ENCODE peak calls at places on chromosomes 5 and 9, in ten cellular contexts. O is kidney glomerular epithelial cell, I is T-helper 2 cell, F is Karpas-422, J is T-helper 1 cell, Q is NCI-H524, W is HEK293T, S is T-helper 9 cell, M is cardiac fibroblast, X is activated gamma-delta T cell treated with Interleukin-2 at 50 U/mL for 16 hours. D is an unnamed sample.
A peak's percentile ranks its signal among the peaks of the same experiment; 100 is the strongest.

GRCh38 chr9:21505425-21506179 is 23.5 kb upstream of the IFNE start:
- DNase-seq in O (peak; percentile 35), J (no peak), M (peak; percentile 50), W (no peak), S (no peak), X (no peak), I (no peak), F (no peak), Q (no peak), D (peak; percentile 12)

GRCh38 chr9:111610149-111610548 is 10.7 kb upstream of the PTGR1 start:
- DNase-seq in I (no peak), W (no peak), X (no peak), M (no peak), Q (no peak), O (no peak), F (no peak), S (no peak), J (no peak), D (no peak)

GRCh38 chr9:129109504-129109903 is 1.1 kb downstream of the CRAT start:
- DNase-seq in S (no peak), I (no peak), J (no peak), M (peak; percentile 55), Q (peak; percentile 24), W (peak; percentile 51), O (no peak), F (peak; percentile 52), X (peak; percentile 23), D (no peak)

GRCh38 chr5:155254399-155254798 is 240.8 kb downstream of the KIF4B start:
- DNase-seq in Q (no peak), X (no peak), O (no peak), J (no peak), S (no peak), F (no peak), M (no peak), I (no peak), W (no peak), D (no peak)

GRCh38 chr9:80320916-80321315 is 749.2 kb downstream of the TLE4 start:
- DNase-seq in O (peak; percentile 67), M (peak; percentile 76), Q (no peak), S (no peak), X (no peak), F (no peak), J (no peak), I (no peak), W (no peak), D (peak; percentile 26)

GRCh38 chr9:111961011-111961410 is 64.4 kb downstream of the UGCG start:
- DNase-seq in X (no peak), J (no peak), O (peak; percentile 82), I (no peak), Q (peak; percentile 72), F (no peak), M (peak; percentile 72), W (no peak), S (no peak), D (peak; percentile 62)

GRCh38 chr5:78677777-78678668 is 29.5 kb upstream of the LHFPL2 start:
- DNase-seq in W (no peak), X (no peak), O (peak; percentile 35), M (peak; percentile 98), J (no peak), F (no peak), S (no peak), I (no peak), Q (no peak), D (peak; percentile 67)

GRCh38 chr5:129664336-129664937 is 83.5 kb upstream of the MINAR2 start:
- DNase-seq in X (peak; percentile 5), Q (peak; percentile 34), J (no peak), O (peak; percentile 73), M (peak; percentile 80), S (peak; percentile 16), I (no peak), F (peak; percentile 84), W (peak; percentile 31), D (no peak)

GRCh38 chr9:136122425-136123383 is 4.0 kb upstream of the TMEM250 start:
- DNase-seq in W (peak; percentile 69), M (peak; percentile 60), Q (peak; percentile 75), S (peak; percentile 76), I (peak; percentile 48), X (peak; percentile 77), F (peak; percentile 89), O (peak; percentile 30), J (peak; percentile 49), D (no peak)

GRCh38 chr9:96486351-96487029 is 36.5 kb downstream of the HABP4 start:
- DNase-seq in S (no peak), O (no peak), X (no peak), I (no peak), M (peak; percentile 55), Q (no peak), J (no peak), W (no peak), F (no peak), D (no peak)

GRCh38 chr9:98793031-98793430 is 3.3 kb downstream of the ANKS6 start:
- DNase-seq in I (no peak), S (no peak), F (no peak), J (no peak), M (no peak), O (no peak), W (no peak), Q (no peak), X (no peak), D (no peak)

GRCh38 chr5:129358069-129358468 is 102.0 kb upstream of the ADAMTS19 start:
- DNase-seq in M (no peak), F (no peak), S (no peak), W (no peak), X (no peak), I (no peak), Q (no peak), O (no peak), J (no peak), D (no peak)

GRCh38 chr5:68683632-68684035 is 410.2 kb upstream of the SLC30A5 start:
- DNase-seq in I (no peak), Q (no peak), J (no peak), M (peak; percentile 98), X (no peak), F (no peak), O (peak; percentile 98), S (no peak), W (no peak), D (peak; percentile 100)

GRCh38 chr5:39447059-39447458 is 22.3 kb upstream of the DAB2 start:
- DNase-seq in J (no peak), I (no peak), O (peak; percentile 24), X (no peak), F (no peak), S (no peak), W (no peak), M (peak; percentile 55), Q (no peak), D (no peak)

GRCh38 chr5:33409435-33410146 is 31.2 kb upstream of the TARS1 start:
- DNase-seq in Q (no peak), O (no peak), M (peak; percentile 59), X (no peak), W (no peak), F (no peak), J (no peak), S (no peak), I (no peak), D (no peak)

GRCh38 chr5:151174612-151175101 is 17.1 kb upstream of the ANXA6 start:
- DNase-seq in F (no peak), W (peak; percentile 3), J (no peak), M (no peak), X (no peak), I (no peak), O (no peak), Q (peak; percentile 97), S (no peak), D (no peak)

GRCh38 chr5:149552038-149552494 is 827 bp upstream of the CSNK1A1 start:
- DNase-seq in I (no peak), J (no peak), F (no peak), X (no peak), Q (no peak), S (no peak), O (no peak), W (no peak), M (no peak), D (no peak)

GRCh38 chr9:2872307-2872940 is 28.5 kb upstream of the PUM3 start:
- DNase-seq in J (no peak), Q (peak; percentile 2), W (peak; percentile 14), X (no peak), M (peak; percentile 52), O (peak; percentile 10), S (no peak), I (peak; percentile 18), F (peak; percentile 56), D (no peak)

GRCh38 chr9:101462558-101462957 is 27.0 kb upstream of the ALDOB start:
- DNase-seq in O (no peak), X (no peak), I (no peak), Q (no peak), F (no peak), M (peak; percentile 42), J (no peak), W (no peak), S (no peak), D (no peak)

GRCh38 chr9:127494304-127494702 is 43.0 kb downstream of the LRSAM1 start:
- DNase-seq in M (no peak), F (no peak), Q (no peak), W (no peak), J (no peak), X (no peak), S (no peak), O (no peak), I (no peak), D (no peak)

GRCh38 chr9:128149001-128149701 is at the start of gene LCN2:
- DNase-seq in J (no peak), W (no peak), M (no peak), Q (no peak), S (no peak), I (no peak), X (no peak), O (peak; percentile 6), F (no peak), D (peak; percentile 74)

GRCh38 chr9:1009101-1009707 is 32.7 kb downstream of the DMRT3 start:
- DNase-seq in M (peak; percentile 78), I (peak; percentile 21), W (peak; percentile 61), J (peak; percentile 27), O (peak; percentile 53), Q (peak; percentile 76), F (peak; percentile 91), S (peak; percentile 60), X (peak; percentile 40), D (peak; percentile 10)

GRCh38 chr9:121902483-121903135 is 190.5 kb downstream of the TTLL11 start:
- DNase-seq in O (no peak), F (no peak), Q (no peak), M (peak; percentile 96), W (no peak), J (no peak), I (no peak), S (no peak), X (no peak), D (no peak)

GRCh38 chr5:73666891-73667290 is 40.9 kb downstream of the ARHGEF28 start:
- DNase-seq in S (no peak), J (no peak), X (no peak), Q (no peak), I (no peak), F (no peak), M (no peak), O (no peak), W (no peak), D (no peak)

GRCh38 chr9:68970150-68970549 is 43.8 kb downstream of the PRKACG start:
- DNase-seq in S (no peak), Q (no peak), J (no peak), O (no peak), M (no peak), X (no peak), W (no peak), I (no peak), F (no peak), D (no peak)

GRCh38 chr9:107119294-107119693 is 163.8 kb upstream of the RAD23B start:
- DNase-seq in I (no peak), S (no peak), W (no peak), X (no peak), M (no peak), Q (peak; percentile 24), J (no peak), O (no peak), F (no peak), D (no peak)

GRCh38 chr9:21252727-21253547 is 13.1 kb upstream of the IFNA14 start:
- DNase-seq in W (peak; percentile 50), I (peak; percentile 12), Q (peak; percentile 39), F (peak; percentile 61), X (no peak), M (peak; percentile 51), J (no peak), S (no peak), O (peak; percentile 45), D (no peak)

GRCh38 chr9:16207161-16207560 is 654.3 kb downstream of the CCDC171 start:
- DNase-seq in F (no peak), I (no peak), Q (no peak), O (no peak), W (no peak), J (no peak), X (no peak), M (peak; percentile 54), S (no peak), D (no peak)

D was measured in kidney epithelial cell.